ENCODE peak calls at places on chromosomes 2 and 18, in nine cellular contexts. V is A549, E is choroid plexus epithelial cell, H is kidney, X is fibroblast of the aortic adventitia, Q is cardiac muscle cell, K is HL-60, P is upper lobe of right lung, I is AG10803. C is an unnamed sample.
A peak's percentile ranks its signal among the peaks of the same experiment; 100 is the strongest.

GRCh38 chr2:46540496-46541342 is 61.4 kb downstream of the TMEM247 start:
- DNase-seq in V (peak; percentile 33), X (peak; percentile 64), K (no peak), E (peak; percentile 51), Q (no peak), H (no peak), I (peak; percentile 75), P (no peak), C (peak; percentile 69)

GRCh38 chr18:52070295-52070756 is 269.7 kb upstream of the DCC start:
- DNase-seq in V (no peak), Q (no peak), X (no peak), E (no peak), P (no peak), H (no peak), I (no peak), K (no peak), C (no peak)

GRCh38 chr2:131034122-131035051 is 58.9 kb downstream of the FAM168B start:
- DNase-seq in I (no peak), Q (peak; percentile 79), E (peak; percentile 12), H (no peak), V (no peak), P (no peak), K (no peak), X (peak; percentile 7), C (no peak)

GRCh38 chr2:177692042-177692823 is 299.7 kb downstream of the AGPS start:
- DNase-seq in H (no peak), Q (no peak), V (peak; percentile 6), E (no peak), X (no peak), I (no peak), P (no peak), K (no peak), C (no peak)

GRCh38 chr18:36688020-36688965 is 140.5 kb downstream of the TPGS2 start:
- DNase-seq in V (peak; percentile 44), I (peak; percentile 68), K (peak; percentile 23), Q (peak; percentile 64), E (peak; percentile 85), P (no peak), X (peak; percentile 78), H (no peak), C (peak; percentile 80)

GRCh38 chr2:215851091-215851490 is 162.3 kb downstream of the MREG start:
- DNase-seq in H (no peak), X (peak; percentile 51), K (no peak), Q (no peak), E (peak; percentile 77), P (no peak), V (no peak), I (peak; percentile 59), C (peak; percentile 51)

GRCh38 chr18:26135563-26135962 is 1.9 kb downstream of the PSMA8 start:
- DNase-seq in P (no peak), E (no peak), X (no peak), K (no peak), V (no peak), H (no peak), I (no peak), Q (no peak), C (no peak)

GRCh38 chr2:222646008-222646407 is 9.9 kb downstream of the FARSB start:
- DNase-seq in V (no peak), K (no peak), X (no peak), H (no peak), E (no peak), Q (no peak), I (no peak), P (no peak), C (no peak)

GRCh38 chr2:66536290-66536673 is 101.4 kb downstream of the MEIS1 start:
- DNase-seq in V (no peak), I (no peak), P (no peak), X (no peak), K (no peak), E (no peak), Q (no peak), H (no peak), C (no peak)

GRCh38 chr2:71492112-71492511 is 38.8 kb downstream of the DYSF start:
- DNase-seq in I (no peak), Q (peak; percentile 28), P (peak; percentile 47), E (no peak), X (no peak), H (peak; percentile 27), K (no peak), V (no peak), C (peak; percentile 41)

GRCh38 chr2:173607601-173608311 is 253.1 kb downstream of the CDCA7 start:
- DNase-seq in Q (no peak), E (no peak), K (no peak), P (no peak), H (no peak), X (no peak), I (no peak), V (no peak), C (no peak)

GRCh38 chr2:109428841-109429710 is 184.7 kb downstream of the SEPTIN10 start:
- DNase-seq in K (no peak), I (no peak), E (no peak), H (peak; percentile 49), V (no peak), P (no peak), X (no peak), Q (no peak), C (no peak)

GRCh38 chr2:169260246-169260645 is 102.1 kb downstream of the LRP2 start:
- DNase-seq in K (no peak), V (no peak), X (no peak), Q (peak; percentile 26), P (no peak), I (no peak), E (no peak), H (no peak), C (no peak)

GRCh38 chr2:117794668-117795067 is 19.8 kb upstream of the DDX18 start:
- DNase-seq in I (peak; percentile 33), E (no peak), Q (no peak), V (no peak), K (no peak), P (no peak), H (no peak), X (peak; percentile 40), C (peak; percentile 5)

GRCh38 chr2:9232886-9233285 is 26.3 kb downstream of the ASAP2 start:
- DNase-seq in V (no peak), I (no peak), E (no peak), H (no peak), Q (no peak), X (peak; percentile 62), K (no peak), P (no peak), C (no peak)

GRCh38 chr2:18752667-18753422 is 163.5 kb upstream of the NT5C1B start:
- DNase-seq in Q (no peak), H (no peak), X (peak; percentile 62), P (no peak), V (no peak), I (no peak), K (no peak), E (peak; percentile 62), C (peak; percentile 36)

GRCh38 chr2:74239346-74239745 is 40.9 kb downstream of the MTHFD2 start:
- DNase-seq in P (no peak), E (no peak), V (no peak), H (no peak), X (no peak), K (no peak), Q (no peak), I (no peak), C (no peak)

GRCh38 chr2:240556553-240557100 is 1.2 kb downstream of the ANKMY1 start:
- DNase-seq in E (peak; percentile 66), H (no peak), Q (peak; percentile 40), P (peak; percentile 78), X (no peak), I (peak; percentile 48), V (peak; percentile 56), K (no peak), C (peak; percentile 50)

GRCh38 chr2:44715671-44716077 is 225.8 kb upstream of the SIX3 start:
- DNase-seq in Q (peak; percentile 29), H (no peak), P (no peak), I (peak; percentile 76), X (peak; percentile 64), V (peak; percentile 17), E (peak; percentile 70), K (no peak), C (peak; percentile 53)

GRCh38 chr2:144465723-144466122 is 54.2 kb downstream of the ZEB2 start:
- DNase-seq in H (no peak), V (no peak), X (no peak), P (no peak), E (no peak), I (no peak), K (no peak), Q (no peak), C (no peak)
- H3K4me3 ChIP-seq in H (no peak overlapping the region), V (no peak overlapping the region), X (no peak overlapping the region), P (no peak overlapping the region), E (no peak overlapping the region), I (no peak overlapping the region), K (no peak overlapping the region), Q (no peak overlapping the region), C (no peak overlapping the region)

GRCh38 chr2:113890253-113891235 is 655 bp downstream of the ACTR3 start:
- DNase-seq in P (peak; percentile 79), V (peak; percentile 14), I (peak; percentile 75), H (peak; percentile 89), X (peak; percentile 82), E (peak; percentile 91), K (no peak), Q (peak; percentile 67), C (peak; percentile 88)

GRCh38 chr2:113891265-113891959 is 1.5 kb downstream of the ACTR3 start:
- DNase-seq in P (no peak), I (no peak), H (no peak), Q (no peak), X (peak; percentile 28), E (no peak), K (no peak), V (no peak), C (peak; percentile 43)

GRCh38 chr2:113887393-113887792 is 2.5 kb upstream of the ACTR3 start:
- DNase-seq in K (no peak), Q (no peak), V (no peak), X (no peak), P (no peak), H (no peak), E (no peak), I (no peak), C (no peak)

GRCh38 chr2:113888641-113889470 is 1.0 kb upstream of the ACTR3 start:
- DNase-seq in V (no peak), E (no peak), P (peak; percentile 73), I (no peak), K (no peak), H (peak; percentile 82), X (no peak), Q (no peak), C (no peak)

GRCh38 chr2:113889471-113890252 is at the start of gene ACTR3:
- DNase-seq in H (peak; percentile 99), X (peak; percentile 99), P (peak; percentile 99), I (peak; percentile 98), K (peak; percentile 98), V (peak; percentile 76), E (peak; percentile 99), Q (peak; percentile 98), C (peak; percentile 99)
- TF ChIP-seq CTCF in H (no peak), X (peak; percentile 14), P (no peak), I (peak; percentile 20), K (no peak), V (peak; percentile 5), E (peak; percentile 28), Q (peak; percentile 20), C (peak; percentile 15)

GRCh38 chr18:23618862-23619387 is 32.6 kb upstream of the NPC1 start:
- DNase-seq in Q (peak; percentile 21), X (peak; percentile 23), H (no peak), K (peak; percentile 42), V (no peak), I (no peak), E (no peak), P (peak; percentile 74), C (no peak)
- H3K4me3 ChIP-seq in Q (peak overlapping the region; percentile 14), X (peak overlapping the region; percentile 58), H (peak overlapping the region; percentile 36), K (peak overlapping the region; percentile 44), V (no peak overlapping the region), I (peak overlapping the region; percentile 56), E (peak overlapping the region; percentile 57), P (peak overlapping the region; percentile 54), C (peak overlapping the region; percentile 51)

GRCh38 chr2:106805716-106806115 is 80.3 kb downstream of the ST6GAL2 start:
- DNase-seq in E (no peak), K (no peak), X (no peak), V (no peak), I (no peak), P (no peak), Q (no peak), H (no peak), C (no peak)
- TF ChIP-seq CTCF in E (no peak), K (no peak), X (no peak), V (no peak), I (no peak), P (no peak), Q (no peak), H (no peak), C (no peak)